ENCODE peak calls at places on chromosomes 7 and 10, in eight cellular contexts. One of them, this sample, is unnamed.

GRCh38 chr10:3770611-3771110 is 14.3 kb downstream of the KLF6 start:
- DNase-seq in astrocyte: no peak
- DNase-seq in HCT116: no peak
- DNase-seq in neural progenitor cell: peak; percentile 73
- DNase-seq in IMR-90: no peak
- DNase-seq in mammary epithelial cell: no peak
- DNase-seq in PC-9: no peak
- DNase-seq in fibroblast of lung: no peak
- DNase-seq in this sample: no peak

GRCh38 chr10:89217057-89217990 is 10.2 kb upstream of the CH25H start:
- DNase-seq in astrocyte: peak; percentile 36
- DNase-seq in HCT116: peak; percentile 38
- DNase-seq in neural progenitor cell: peak; percentile 65
- DNase-seq in IMR-90: peak; percentile 74
- DNase-seq in mammary epithelial cell: peak; percentile 36
- DNase-seq in PC-9: peak; percentile 30
- DNase-seq in fibroblast of lung: peak; percentile 48
- DNase-seq in this sample: no peak

GRCh38 chr10:78936412-78937342 is 132.1 kb upstream of the ZMIZ1 start:
- DNase-seq in astrocyte: no peak
- DNase-seq in HCT116: no peak
- DNase-seq in neural progenitor cell: no peak
- DNase-seq in IMR-90: no peak
- DNase-seq in mammary epithelial cell: no peak
- DNase-seq in PC-9: no peak
- DNase-seq in fibroblast of lung: no peak
- DNase-seq in this sample: no peak

GRCh38 chr10:42986618-42987017 is 90.3 kb upstream of the RET start:
- DNase-seq in astrocyte: no peak
- DNase-seq in HCT116: no peak
- DNase-seq in neural progenitor cell: no peak
- DNase-seq in IMR-90: peak; percentile 1
- DNase-seq in mammary epithelial cell: no peak
- DNase-seq in PC-9: no peak
- DNase-seq in fibroblast of lung: no peak
- DNase-seq in this sample: no peak

GRCh38 chr7:54813398-54813797 is 54.4 kb upstream of the SEC61G start:
- DNase-seq in astrocyte: peak; percentile 49
- DNase-seq in HCT116: no peak
- DNase-seq in neural progenitor cell: no peak
- DNase-seq in IMR-90: no peak
- DNase-seq in mammary epithelial cell: peak; percentile 32
- DNase-seq in PC-9: no peak
- DNase-seq in fibroblast of lung: peak; percentile 54
- DNase-seq in this sample: no peak

GRCh38 chr7:108430664-108431063 is 25.6 kb downstream of the NRCAM start:
- DNase-seq in astrocyte: no peak
- DNase-seq in HCT116: no peak
- DNase-seq in neural progenitor cell: no peak
- DNase-seq in IMR-90: no peak
- DNase-seq in mammary epithelial cell: no peak
- DNase-seq in PC-9: no peak
- DNase-seq in fibroblast of lung: no peak
- DNase-seq in this sample: no peak

GRCh38 chr10:72238392-72239175 is 22.5 kb upstream of the ASCC1 start:
- DNase-seq in astrocyte: no peak
- DNase-seq in HCT116: no peak
- DNase-seq in neural progenitor cell: no peak
- DNase-seq in IMR-90: no peak
- DNase-seq in mammary epithelial cell: no peak
- DNase-seq in PC-9: no peak
- DNase-seq in fibroblast of lung: no peak
- DNase-seq in this sample: no peak

GRCh38 chr10:95181731-95182130 is 12.3 kb upstream of the ACSM6 start:
- DNase-seq in astrocyte: no peak
- DNase-seq in HCT116: no peak
- DNase-seq in neural progenitor cell: no peak
- DNase-seq in IMR-90: peak; percentile 61
- DNase-seq in mammary epithelial cell: no peak
- DNase-seq in PC-9: no peak
- DNase-seq in fibroblast of lung: no peak
- DNase-seq in this sample: no peak

GRCh38 chr7:63012633-63013183 is 985.9 kb upstream of the ZNF722 start:
- DNase-seq in astrocyte: no peak
- DNase-seq in HCT116: no peak
- DNase-seq in neural progenitor cell: no peak
- DNase-seq in IMR-90: no peak
- DNase-seq in mammary epithelial cell: no peak
- DNase-seq in PC-9: no peak
- DNase-seq in fibroblast of lung: no peak
- DNase-seq in this sample: no peak

GRCh38 chr7:25820432-25821040 is 331.5 kb upstream of the NFE2L3 start:
- DNase-seq in astrocyte: no peak
- DNase-seq in HCT116: peak; percentile 18
- DNase-seq in neural progenitor cell: peak; percentile 44
- DNase-seq in IMR-90: no peak
- DNase-seq in mammary epithelial cell: no peak
- DNase-seq in PC-9: peak; percentile 3
- DNase-seq in fibroblast of lung: no peak
- DNase-seq in this sample: no peak

GRCh38 chr10:102402512-102402896 is 7.0 kb downstream of the NFKB2 start:
- DNase-seq in astrocyte: no peak
- DNase-seq in HCT116: no peak
- DNase-seq in neural progenitor cell: no peak
- DNase-seq in IMR-90: no peak
- DNase-seq in mammary epithelial cell: no peak
- DNase-seq in PC-9: no peak
- DNase-seq in fibroblast of lung: no peak
- DNase-seq in this sample: no peak

GRCh38 chr7:44267719-44268413 is 57.5 kb downstream of the CAMK2B start:
- DNase-seq in astrocyte: no peak
- DNase-seq in HCT116: no peak
- DNase-seq in neural progenitor cell: peak; percentile 45
- DNase-seq in IMR-90: no peak
- DNase-seq in mammary epithelial cell: no peak
- DNase-seq in PC-9: no peak
- DNase-seq in fibroblast of lung: no peak
- DNase-seq in this sample: no peak

GRCh38 chr7:30201161-30201666 is 66.4 kb downstream of the MTURN start:
- DNase-seq in astrocyte: no peak
- DNase-seq in HCT116: no peak
- DNase-seq in neural progenitor cell: no peak
- DNase-seq in IMR-90: no peak
- DNase-seq in mammary epithelial cell: no peak
- DNase-seq in PC-9: no peak
- DNase-seq in fibroblast of lung: no peak
- DNase-seq in this sample: no peak

GRCh38 chr7:30197438-30197837 is 62.7 kb downstream of the MTURN start:
- DNase-seq in astrocyte: no peak
- DNase-seq in HCT116: no peak
- DNase-seq in neural progenitor cell: no peak
- DNase-seq in IMR-90: no peak
- DNase-seq in mammary epithelial cell: no peak
- DNase-seq in PC-9: no peak
- DNase-seq in fibroblast of lung: no peak
- DNase-seq in this sample: no peak

GRCh38 chr7:30201921-30202320 is 67.1 kb downstream of the MTURN start:
- DNase-seq in astrocyte: no peak
- DNase-seq in HCT116: no peak
- DNase-seq in neural progenitor cell: no peak
- DNase-seq in IMR-90: no peak
- DNase-seq in mammary epithelial cell: no peak
- DNase-seq in PC-9: no peak
- DNase-seq in fibroblast of lung: no peak
- DNase-seq in this sample: no peak

GRCh38 chr7:30200591-30200990 is 65.8 kb downstream of the MTURN start:
- DNase-seq in astrocyte: no peak
- DNase-seq in HCT116: no peak
- DNase-seq in neural progenitor cell: no peak
- DNase-seq in IMR-90: no peak
- DNase-seq in mammary epithelial cell: no peak
- DNase-seq in PC-9: no peak
- DNase-seq in fibroblast of lung: no peak
- DNase-seq in this sample: no peak

GRCh38 chr7:30199271-30199670 is 64.5 kb downstream of the MTURN start:
- DNase-seq in astrocyte: no peak
- DNase-seq in HCT116: no peak
- DNase-seq in neural progenitor cell: no peak
- DNase-seq in IMR-90: no peak
- DNase-seq in mammary epithelial cell: no peak
- DNase-seq in PC-9: no peak
- DNase-seq in fibroblast of lung: no peak
- DNase-seq in this sample: no peak
- H3K9me3 ChIP-seq in astrocyte: peaks cover 16% of the 10 kb centered on the region
- H3K9me3 ChIP-seq in HCT116: peaks cover 17% of the 10 kb centered on the region
- H3K9me3 ChIP-seq in neural progenitor cell: peaks cover 18% of the 10 kb centered on the region
- H3K9me3 ChIP-seq in IMR-90: peaks cover 14% of the 10 kb centered on the region
- H3K9me3 ChIP-seq in mammary epithelial cell: peaks cover 12% of the 10 kb centered on the region
- H3K9me3 ChIP-seq in PC-9: peaks cover 33% of the 10 kb centered on the region
- H3K9me3 ChIP-seq in fibroblast of lung: no peaks in the 10 kb centered on the region
- H3K9me3 ChIP-seq in this sample: peaks cover 10% of the 10 kb centered on the region

GRCh38 chr10:12350167-12350872 is 973 bp downstream of the CAMK1D start:
- DNase-seq in astrocyte: peak; percentile 48
- DNase-seq in HCT116: no peak
- DNase-seq in neural progenitor cell: peak; percentile 70
- DNase-seq in IMR-90: peak; percentile 45
- DNase-seq in mammary epithelial cell: peak; percentile 32
- DNase-seq in PC-9: peak; percentile 18
- DNase-seq in fibroblast of lung: peak; percentile 55
- DNase-seq in this sample: no peak

GRCh38 chr10:12350925-12351324 is 1.6 kb downstream of the CAMK1D start:
- DNase-seq in astrocyte: no peak
- DNase-seq in HCT116: no peak
- DNase-seq in neural progenitor cell: peak; percentile 15
- DNase-seq in IMR-90: no peak
- DNase-seq in mammary epithelial cell: no peak
- DNase-seq in PC-9: no peak
- DNase-seq in fibroblast of lung: no peak
- DNase-seq in this sample: no peak

GRCh38 chr10:12351889-12352288 is 2.5 kb downstream of the CAMK1D start:
- DNase-seq in astrocyte: no peak
- DNase-seq in HCT116: no peak
- DNase-seq in neural progenitor cell: no peak
- DNase-seq in IMR-90: no peak
- DNase-seq in mammary epithelial cell: no peak
- DNase-seq in PC-9: no peak
- DNase-seq in fibroblast of lung: no peak
- DNase-seq in this sample: no peak

GRCh38 chr10:12349628-12350166 is 350 bp downstream of the CAMK1D start:
- DNase-seq in astrocyte: no peak
- DNase-seq in HCT116: no peak
- DNase-seq in neural progenitor cell: no peak
- DNase-seq in IMR-90: no peak
- DNase-seq in mammary epithelial cell: no peak
- DNase-seq in PC-9: no peak
- DNase-seq in fibroblast of lung: no peak
- DNase-seq in this sample: no peak

DNA sequence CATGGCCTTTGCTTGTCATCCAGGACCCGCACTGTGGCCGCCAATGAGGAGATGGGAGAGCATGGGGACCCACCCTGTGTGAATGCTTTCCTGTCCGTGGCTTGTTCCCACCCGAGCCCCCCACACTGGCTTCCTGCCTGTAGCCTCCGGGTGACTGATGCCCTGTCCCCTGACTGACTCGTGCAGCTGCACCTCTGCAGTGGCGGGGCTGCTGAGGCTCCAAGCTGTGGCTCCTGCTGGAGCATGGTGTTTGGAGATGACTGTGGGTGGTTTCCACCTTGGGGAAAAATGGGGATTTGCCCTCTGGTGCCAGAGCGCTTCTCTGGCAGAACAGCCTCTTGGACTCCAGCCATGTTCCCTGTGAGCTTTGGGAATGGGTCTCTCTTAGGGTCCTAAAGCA is 2.1 kb downstream of the CAMK1D start:
- DNase-seq in astrocyte: no peak
- DNase-seq in HCT116: no peak
- DNase-seq in neural progenitor cell: no peak
- DNase-seq in IMR-90: no peak
- DNase-seq in mammary epithelial cell: no peak
- DNase-seq in PC-9: no peak
- DNase-seq in fibroblast of lung: no peak
- DNase-seq in this sample: no peak
- H3K4me2 ChIP-seq in astrocyte: peak overlapping the region; percentile 100
- H3K4me2 ChIP-seq in HCT116: no peak overlapping the region
- H3K4me2 ChIP-seq in neural progenitor cell: no peak overlapping the region
- H3K4me2 ChIP-seq in IMR-90: no peak overlapping the region
- H3K4me2 ChIP-seq in mammary epithelial cell: no peak overlapping the region
- H3K4me2 ChIP-seq in PC-9: peak overlapping the region; percentile 94
- H3K4me2 ChIP-seq in fibroblast of lung: no peak overlapping the region
- H3K4me2 ChIP-seq in this sample: no peak overlapping the region

DNA sequence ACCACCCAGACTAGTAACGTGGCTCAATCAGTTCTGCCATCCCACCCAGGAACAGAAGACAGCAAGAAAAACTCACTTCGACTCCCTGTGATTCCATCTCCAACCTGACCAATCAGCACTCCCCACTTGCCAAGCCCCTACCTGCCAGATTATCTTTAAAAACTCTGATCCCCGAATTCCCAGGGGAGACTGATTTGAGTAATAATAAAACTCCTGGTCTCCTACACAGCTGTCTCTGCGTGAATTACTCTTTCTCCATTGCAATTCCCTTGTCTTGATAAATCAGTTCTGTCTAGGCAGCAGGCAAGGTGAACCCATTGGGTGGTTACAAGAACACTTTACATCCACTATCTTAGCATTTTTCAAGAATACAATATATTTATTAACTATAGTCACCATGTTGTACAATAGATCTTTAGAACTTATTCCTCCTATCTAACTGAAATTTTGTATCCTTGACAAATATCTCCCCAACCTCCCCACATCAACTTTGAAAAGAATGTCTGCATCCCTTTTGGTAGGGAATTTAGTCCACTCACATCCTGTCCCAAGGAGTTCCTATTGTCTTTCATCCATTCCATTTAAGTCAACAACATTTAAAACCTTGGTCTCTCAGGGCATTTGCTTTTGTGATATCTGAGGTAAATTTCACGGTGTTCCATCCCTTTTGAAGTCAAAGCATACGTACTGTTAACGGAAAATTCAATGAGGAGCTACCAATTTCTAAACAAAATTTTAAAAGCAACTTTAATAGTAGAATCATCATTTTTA is 163.7 kb downstream of the MACC1 start:
- DNase-seq in astrocyte: no peak
- DNase-seq in HCT116: no peak
- DNase-seq in neural progenitor cell: no peak
- DNase-seq in IMR-90: no peak
- DNase-seq in mammary epithelial cell: no peak
- DNase-seq in PC-9: no peak
- DNase-seq in fibroblast of lung: no peak
- DNase-seq in this sample: no peak
- H3K9me3 ChIP-seq in astrocyte: no peaks in the 10 kb centered on the region
- H3K9me3 ChIP-seq in HCT116: no peaks in the 10 kb centered on the region
- H3K9me3 ChIP-seq in neural progenitor cell: no peaks in the 10 kb centered on the region
- H3K9me3 ChIP-seq in IMR-90: no peaks in the 10 kb centered on the region
- H3K9me3 ChIP-seq in mammary epithelial cell: no peaks in the 10 kb centered on the region
- H3K9me3 ChIP-seq in PC-9: no peaks in the 10 kb centered on the region
- H3K9me3 ChIP-seq in fibroblast of lung: no peaks in the 10 kb centered on the region
- H3K9me3 ChIP-seq in this sample: no peaks in the 10 kb centered on the region

DNA sequence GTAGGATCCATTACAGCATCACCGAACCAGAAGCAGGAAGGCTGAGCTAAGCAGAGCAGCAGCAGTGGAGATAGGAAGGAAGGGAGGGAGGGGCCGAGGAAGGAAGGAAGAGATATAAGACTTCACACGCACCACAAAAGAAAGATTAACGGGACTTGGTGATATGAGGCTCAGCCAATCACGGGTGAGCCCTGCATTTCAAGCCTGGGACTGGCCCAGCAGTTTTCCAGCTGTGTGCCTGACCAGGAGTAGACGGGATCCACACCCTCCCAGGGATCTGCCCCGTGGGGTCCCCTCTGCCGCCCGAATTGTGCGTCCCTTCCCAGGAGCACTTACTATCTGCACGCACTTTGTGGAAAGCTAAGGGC is 16.2 kb downstream of the ATG9B start:
- DNase-seq in astrocyte: no peak
- DNase-seq in HCT116: no peak
- DNase-seq in neural progenitor cell: no peak
- DNase-seq in IMR-90: no peak
- DNase-seq in mammary epithelial cell: no peak
- DNase-seq in PC-9: no peak
- DNase-seq in fibroblast of lung: no peak
- DNase-seq in this sample: no peak
- H3K4me2 ChIP-seq in astrocyte: peak overlapping the region; percentile 58
- H3K4me2 ChIP-seq in HCT116: peak overlapping the region; percentile 94
- H3K4me2 ChIP-seq in neural progenitor cell: peak overlapping the region; percentile 54
- H3K4me2 ChIP-seq in IMR-90: no peak overlapping the region
- H3K4me2 ChIP-seq in mammary epithelial cell: peak overlapping the region; percentile 58
- H3K4me2 ChIP-seq in PC-9: no peak overlapping the region
- H3K4me2 ChIP-seq in fibroblast of lung: no peak overlapping the region
- H3K4me2 ChIP-seq in this sample: peak overlapping the region; percentile 60